ENCODE peak calls at places on chromosomes 11 and 22, in five cellular contexts. U, Q, T, Z and O are unnamed samples.

GRCh38 chr11:1103401-1104360 is 29.0 kb downstream of the MUC2 start:
- DNase-seq in U (no peak), Q (no peak), T (no peak), Z (no peak), O (no peak)

GRCh38 chr22:42635531-42635930 is 4.9 kb downstream of the ATP5MGL start:
- DNase-seq in U (peak), Q (no peak), T (no peak), Z (peak), O (no peak)

GRCh38 chr11:118607401-118608267 is at the start of gene PHLDB1:
- DNase-seq in U (peak), Q (no peak), T (peak), Z (peak), O (peak)

GRCh38 chr11:67033661-67034166 is 10.8 kb downstream of the SYT12 start:
- DNase-seq in U (peak), Q (no peak), T (no peak), Z (peak), O (no peak)

GRCh38 chr22:26894766-26895485 is 237.5 kb downstream of the MIAT start:
- DNase-seq in U (peak), Q (no peak), T (peak), Z (peak), O (no peak)

GRCh38 chr22:23217171-23218052 is 37.1 kb downstream of the BCR start:
- DNase-seq in U (no peak), Q (no peak), T (no peak), Z (peak), O (no peak)

GRCh38 chr11:45343988-45344387 is 57.8 kb upstream of the SYT13 start:
- DNase-seq in U (no peak), Q (no peak), T (no peak), Z (no peak), O (no peak)

GRCh38 chr11:67631853-67632174 is 2.1 kb upstream of the NUDT8 start:
- DNase-seq in U (no peak), Q (no peak), T (no peak), Z (no peak), O (no peak)

GRCh38 chr11:110121204-110121603 is 28.0 kb downstream of the ZC3H12C start:
- DNase-seq in U (peak), Q (no peak), T (no peak), Z (no peak), O (no peak)

GRCh38 chr22:48098243-48098935 is 1335.9 kb downstream of the TBC1D22A start:
- DNase-seq in U (no peak), Q (no peak), T (no peak), Z (no peak), O (no peak)

DNA sequence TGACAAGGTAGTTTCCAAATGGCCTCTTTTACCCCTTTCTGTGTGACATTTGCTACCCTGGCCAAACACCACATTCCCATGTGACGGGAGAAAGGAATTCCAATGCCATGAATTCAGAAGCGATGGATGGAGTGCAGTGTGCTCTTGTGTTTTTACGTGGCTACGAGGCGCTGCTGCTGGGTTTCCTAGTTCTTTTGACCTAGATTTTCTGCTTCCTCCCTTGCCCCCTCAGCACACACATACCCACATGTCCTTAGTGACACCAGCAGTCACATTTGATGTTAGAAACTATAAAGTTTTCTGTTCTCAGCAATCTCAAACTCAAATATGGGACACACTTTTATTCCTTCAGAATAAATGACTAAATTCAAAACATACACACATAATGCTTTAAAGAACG is 7.8 kb upstream of the TMA7B start:
- DNase-seq in U (no peak), Q (no peak), T (no peak), Z (no peak), O (no peak)
- H3K27ac ChIP-seq in U (no peak), Q (no peak), T (no peak), Z (no peak), O (no peak)

GRCh38 chr11:35393093-35393492 is 26.3 kb downstream of the SLC1A2 start:
- DNase-seq in U (peak), Q (no peak), T (no peak), Z (no peak), O (no peak)
- H3K9ac ChIP-seq in U (no peak), Q (no peak), T (no peak), Z (peak), O (no peak)

DNA sequence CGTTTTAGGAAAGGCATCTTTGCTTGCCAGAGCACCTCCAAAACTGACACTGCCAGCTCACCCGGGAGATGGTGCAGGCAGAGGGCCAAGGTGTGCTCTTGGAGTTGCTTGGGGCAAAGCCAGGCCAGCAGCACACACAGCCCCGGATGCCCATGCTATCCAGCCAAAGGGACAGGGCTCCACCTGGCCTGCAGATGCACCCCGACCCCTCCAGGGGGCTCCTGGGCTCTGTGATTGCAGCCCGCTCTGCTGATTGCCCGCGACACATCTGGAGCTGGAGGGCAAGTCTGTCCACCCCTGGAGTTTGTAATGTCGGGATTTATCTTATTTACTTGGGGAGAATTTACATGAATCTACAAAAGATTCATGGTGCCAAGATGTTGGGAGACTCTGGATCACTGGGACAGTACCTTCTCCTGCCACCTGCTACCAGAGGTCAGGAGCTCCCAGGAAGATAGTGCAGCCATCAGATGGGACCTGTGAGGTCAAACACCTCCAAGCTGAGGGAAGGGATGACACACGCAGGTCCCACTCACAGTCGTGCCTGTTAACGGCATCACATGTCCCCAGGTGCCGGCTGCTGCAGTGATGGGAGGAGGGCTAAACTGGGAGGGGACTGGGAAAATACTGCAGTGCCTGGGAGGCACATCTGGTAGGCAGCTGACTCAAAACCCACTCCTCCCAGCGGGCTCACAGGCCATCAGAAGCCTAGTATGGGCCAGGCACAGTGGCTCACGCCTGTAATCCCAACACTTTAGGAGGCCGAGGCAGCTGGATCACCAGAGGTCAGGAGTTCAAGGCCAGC is 17.2 kb downstream of the CBX7 start:
- DNase-seq in U (no peak), Q (no peak), T (peak), Z (peak), O (peak)
- H3K14ac ChIP-seq in U (no peak), Q (no peak), T (no peak), Z (no peak), O (no peak)

DNA sequence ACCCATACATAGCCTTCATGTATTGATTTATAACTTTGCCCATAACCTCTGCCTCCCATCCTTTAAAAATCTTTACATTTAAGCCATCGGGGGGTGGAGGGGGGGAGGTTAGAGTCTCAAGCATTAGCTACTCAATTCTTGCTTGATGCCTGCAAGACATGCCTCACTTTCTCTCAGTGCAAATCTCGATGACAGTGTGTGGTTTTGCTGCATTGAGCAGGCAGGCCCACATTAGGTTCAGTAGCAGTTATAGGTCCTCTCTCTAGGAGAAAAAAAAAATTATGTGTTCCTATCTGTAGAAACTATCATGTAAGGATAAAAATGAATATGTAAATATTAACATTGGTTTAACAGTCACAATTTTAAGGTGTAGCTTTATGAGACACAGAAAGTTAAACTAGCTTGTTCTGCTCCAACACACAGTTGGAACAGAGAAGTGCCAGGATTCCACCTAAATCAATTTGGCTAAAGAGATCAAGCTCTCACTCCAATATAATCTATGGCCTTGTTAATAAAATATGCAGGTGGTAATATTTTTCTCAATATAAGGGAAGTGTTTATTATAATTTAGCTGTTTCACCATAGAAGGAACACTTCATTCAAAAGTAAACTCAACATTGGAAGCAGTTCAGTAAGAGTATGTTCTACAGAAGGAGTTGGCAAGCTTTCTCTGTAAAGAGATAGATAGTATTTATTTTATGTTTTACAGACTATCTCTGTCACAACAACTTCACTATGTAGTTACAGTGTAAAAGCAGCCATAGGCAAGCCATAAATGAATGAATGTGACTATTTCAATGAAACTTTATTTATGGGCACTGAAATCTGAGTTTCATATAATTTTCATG is 313.8 kb upstream of the ANO3 start:
- DNase-seq in U (no peak), Q (no peak), T (no peak), Z (no peak), O (no peak)
- H3K27ac ChIP-seq in U (no peak), Q (no peak), T (no peak), Z (no peak), O (no peak)

GRCh38 chr11:64265176-64266160 is 14.1 kb downstream of the PLCB3 start:
- DNase-seq in U (no peak), Q (no peak), T (no peak), Z (no peak), O (no peak)
- H3K9ac ChIP-seq in U (no peak), Q (peak), T (no peak), Z (no peak), O (no peak)

GRCh38 chr22:39177456-39177775 is 24.9 kb upstream of the CBX7 start:
- DNase-seq in U (no peak), Q (no peak), T (no peak), Z (no peak), O (no peak)
- H3K14ac ChIP-seq in U (peak), Q (peak), T (no peak), Z (no peak), O (peak)

DNA sequence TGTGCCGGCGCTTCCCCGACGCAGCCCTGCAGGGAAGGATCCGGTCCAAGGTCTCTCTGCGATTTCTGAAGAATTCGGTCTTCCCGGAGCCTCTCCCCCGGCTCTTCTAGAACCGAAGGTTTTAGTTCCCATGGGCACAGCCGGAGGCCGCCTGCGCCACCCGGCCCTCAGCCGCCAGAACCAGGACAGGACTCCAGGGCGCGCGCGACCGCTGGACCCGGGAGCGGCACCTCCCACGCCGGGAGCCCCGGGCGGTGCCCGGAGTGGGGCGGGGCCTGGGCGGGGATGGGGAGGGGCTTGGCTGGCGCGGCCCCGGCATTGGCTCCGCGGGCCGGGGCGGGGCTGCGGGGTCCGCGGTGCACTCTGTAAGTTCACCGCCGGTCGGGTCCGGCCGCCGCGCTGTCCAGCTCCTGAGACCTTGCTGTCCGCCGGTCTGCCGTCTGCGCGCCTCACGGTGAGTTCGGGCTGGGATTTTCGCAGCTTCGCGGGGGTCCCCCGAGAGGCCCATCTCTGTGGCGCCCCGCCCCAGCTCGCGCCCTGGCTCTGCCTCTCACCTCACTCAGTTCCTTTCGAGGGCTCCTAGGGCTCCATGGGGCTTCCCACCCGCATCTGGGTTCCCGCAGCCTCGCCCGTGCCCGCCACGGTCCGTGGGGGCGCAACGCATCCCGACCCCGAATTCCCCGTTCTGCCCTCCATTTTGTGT is at the start of gene CDC42EP2:
- DNase-seq in U (peak), Q (peak), T (peak), Z (peak), O (peak)
- H3K27ac ChIP-seq in U (peak), Q (no peak), T (no peak), Z (peak), O (no peak)

GRCh38 chr22:17575681-17576080 is 12.4 kb downstream of the SLC25A18 start:
- DNase-seq in U (no peak), Q (no peak), T (no peak), Z (no peak), O (no peak)
- H3K9ac ChIP-seq in U (no peak), Q (no peak), T (no peak), Z (no peak), O (no peak)

DNA sequence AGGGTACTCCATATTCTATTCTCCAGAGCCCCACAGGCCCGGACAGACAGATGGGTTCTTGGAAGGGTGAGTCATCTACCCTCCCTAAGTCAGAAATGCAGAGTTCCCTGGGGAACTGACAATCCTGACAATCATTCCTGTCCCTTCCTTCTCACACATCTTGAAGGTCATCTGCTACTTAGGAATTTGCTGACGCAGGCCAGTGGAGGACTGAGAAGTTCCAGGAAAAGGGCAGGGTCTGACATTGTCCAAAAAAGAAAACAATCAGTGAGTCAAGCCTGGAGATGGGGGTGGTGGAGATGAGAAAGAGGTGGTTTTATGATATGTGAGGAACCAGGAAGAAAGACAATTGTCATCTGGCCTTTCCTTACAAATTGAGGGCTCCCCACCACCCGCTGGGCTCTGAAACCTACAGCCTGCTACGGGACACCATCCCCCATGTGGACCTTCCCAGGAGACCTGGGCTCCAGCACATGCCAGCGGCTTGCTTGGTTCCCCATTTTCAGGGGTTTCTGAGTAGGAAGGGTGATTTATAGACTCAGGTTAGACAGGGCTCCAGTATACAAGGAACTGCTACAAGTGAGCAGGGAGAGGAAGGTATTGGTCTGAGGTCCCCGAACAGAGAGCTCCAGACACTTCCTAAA is 12.9 kb downstream of the CD59 start:
- DNase-seq in U (peak), Q (no peak), T (no peak), Z (peak), O (no peak)
- H3K14ac ChIP-seq in U (peak), Q (no peak), T (no peak), Z (no peak), O (no peak)